ENCODE peak calls at places on chromosomes 12 and 14, in eight cellular contexts. O, X, L, E, H, Q, D and P are unnamed samples.

GRCh38 chr12:129535351-129535750 is 368.5 kb downstream of the TMEM132D start:
- DNase-seq in H (no peak), X (no peak), E (no peak), L (no peak), Q (no peak), O (no peak), D (no peak), P (no peak)

GRCh38 chr14:51095854-51096823 is 1.2 kb upstream of the TRIM9 start:
- DNase-seq in Q (no peak), O (peak; percentile 67), E (no peak), H (peak; percentile 5), D (no peak), L (peak; percentile 28), X (peak; percentile 83), P (peak; percentile 76)

GRCh38 chr12:78853231-78853630 is 11.3 kb upstream of the SYT1 start:
- DNase-seq in L (no peak), E (no peak), H (no peak), Q (no peak), O (no peak), X (no peak), D (no peak), P (no peak)

GRCh38 chr12:98592825-98593322 is 612 bp upstream of the SLC25A3 start:
- DNase-seq in Q (no peak), D (no peak), L (no peak), H (no peak), X (no peak), E (no peak), O (no peak), P (no peak)

GRCh38 chr12:20507711-20508110 is 139.4 kb downstream of the PDE3A start:
- DNase-seq in Q (no peak), O (no peak), H (no peak), L (no peak), D (no peak), X (no peak), E (no peak), P (no peak)

GRCh38 chr12:58087428-58088117 is 146.2 kb downstream of the ATP23 start:
- DNase-seq in O (no peak), D (peak; percentile 74), L (no peak), X (no peak), E (no peak), H (no peak), Q (no peak), P (no peak)

GRCh38 chr14:73802431-73803188 is 49.0 kb upstream of the PTGR2 start:
- DNase-seq in H (no peak), E (no peak), Q (no peak), O (peak; percentile 83), L (no peak), X (no peak), D (no peak), P (no peak)

GRCh38 chr12:34236073-34236472 is 213.8 kb downstream of the ALG10 start:
- DNase-seq in X (no peak), Q (no peak), D (no peak), L (no peak), O (no peak), H (no peak), E (no peak), P (no peak)

GRCh38 chr14:85528882-85529585 is 910 bp upstream of the FLRT2 start:
- DNase-seq in D (no peak), Q (no peak), O (peak; percentile 69), X (no peak), L (no peak), E (no peak), H (no peak), P (no peak)

GRCh38 chr12:57240069-57240921 is 10.7 kb downstream of the STAC3 start:
- DNase-seq in O (peak; percentile 49), Q (no peak), H (no peak), X (peak; percentile 77), L (no peak), E (no peak), D (no peak), P (no peak)

GRCh38 chr12:34033628-34034296 is 11.5 kb downstream of the ALG10 start:
- DNase-seq in H (no peak), L (no peak), X (no peak), Q (no peak), E (no peak), D (no peak), O (peak; percentile 35), P (no peak)

GRCh38 chr12:119593578-119594398 is at the start of gene TMEM233:
- DNase-seq in E (no peak), X (no peak), L (no peak), D (peak; percentile 85), O (no peak), H (peak; percentile 10), Q (no peak), P (no peak)

GRCh38 chr12:3972576-3972975 is 99.4 kb upstream of the PARP11 start:
- DNase-seq in E (no peak), D (no peak), Q (no peak), O (no peak), X (no peak), H (no peak), L (no peak), P (no peak)

GRCh38 chr12:24997496-24997895 is 48.6 kb upstream of the BCAT1 start:
- DNase-seq in O (no peak), H (no peak), D (no peak), E (no peak), Q (no peak), X (no peak), L (no peak), P (no peak)

GRCh38 chr14:55281316-55281839 is 10.2 kb downstream of the FBXO34 start:
- DNase-seq in X (no peak), O (no peak), E (no peak), Q (no peak), H (no peak), D (no peak), L (no peak), P (no peak)

GRCh38 chr12:75315518-75315917 is 14.6 kb downstream of the CAPS2 start:
- DNase-seq in D (no peak), L (no peak), X (no peak), Q (peak; percentile 34), E (no peak), H (no peak), O (peak; percentile 2), P (peak; percentile 30)

GRCh38 chr12:50224026-50224692 is 57.0 kb upstream of the CERS5 start:
- DNase-seq in L (no peak), E (no peak), D (no peak), Q (no peak), O (peak; percentile 84), X (no peak), H (no peak), P (no peak)

DNA sequence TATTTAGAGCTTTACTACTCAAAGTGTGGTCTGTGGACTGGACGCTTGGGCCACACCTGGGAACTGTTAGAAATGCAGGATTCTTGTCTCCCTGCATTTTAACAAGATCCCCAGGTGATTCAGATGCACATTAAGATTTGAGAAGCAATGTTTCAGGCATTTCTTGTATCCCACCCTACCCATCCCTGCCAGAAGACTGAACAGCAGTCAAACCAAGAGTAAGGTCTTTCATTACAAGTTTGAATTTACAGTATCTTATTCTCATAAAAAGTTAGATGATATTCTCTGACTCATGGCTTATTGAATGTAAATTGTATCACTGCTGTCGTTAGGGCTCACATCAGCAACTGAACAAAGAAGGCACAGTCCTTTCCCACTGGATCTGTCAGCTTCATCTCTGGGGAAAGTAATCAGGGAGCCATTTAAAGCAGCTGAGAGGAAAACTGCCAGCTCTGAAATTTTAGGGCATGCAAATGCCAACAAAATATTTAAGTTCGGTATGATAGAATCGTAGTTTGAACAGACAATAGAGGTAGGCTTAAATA is 141.1 kb downstream of the AKAP6 start:
- DNase-seq in X (no peak), O (peak; percentile 33), Q (no peak), D (no peak), H (no peak), L (no peak), E (no peak), P (no peak)
- TF ChIP-seq CTCF in X (no peak), O (no peak), Q (no peak), D (no peak), H (no peak), L (no peak), E (no peak), P (no peak)

GRCh38 chr14:68173227-68173972 is 353.8 kb downstream of the RAD51B start:
- DNase-seq in H (no peak), D (no peak), E (no peak), O (no peak), Q (no peak), L (no peak), X (no peak), P (peak; percentile 84)
- H3K4me3 ChIP-seq in H (no peak overlapping the region), D (no peak overlapping the region), E (no peak overlapping the region), O (no peak overlapping the region), Q (no peak overlapping the region), L (no peak overlapping the region), X (no peak overlapping the region), P (no peak overlapping the region)

DNA sequence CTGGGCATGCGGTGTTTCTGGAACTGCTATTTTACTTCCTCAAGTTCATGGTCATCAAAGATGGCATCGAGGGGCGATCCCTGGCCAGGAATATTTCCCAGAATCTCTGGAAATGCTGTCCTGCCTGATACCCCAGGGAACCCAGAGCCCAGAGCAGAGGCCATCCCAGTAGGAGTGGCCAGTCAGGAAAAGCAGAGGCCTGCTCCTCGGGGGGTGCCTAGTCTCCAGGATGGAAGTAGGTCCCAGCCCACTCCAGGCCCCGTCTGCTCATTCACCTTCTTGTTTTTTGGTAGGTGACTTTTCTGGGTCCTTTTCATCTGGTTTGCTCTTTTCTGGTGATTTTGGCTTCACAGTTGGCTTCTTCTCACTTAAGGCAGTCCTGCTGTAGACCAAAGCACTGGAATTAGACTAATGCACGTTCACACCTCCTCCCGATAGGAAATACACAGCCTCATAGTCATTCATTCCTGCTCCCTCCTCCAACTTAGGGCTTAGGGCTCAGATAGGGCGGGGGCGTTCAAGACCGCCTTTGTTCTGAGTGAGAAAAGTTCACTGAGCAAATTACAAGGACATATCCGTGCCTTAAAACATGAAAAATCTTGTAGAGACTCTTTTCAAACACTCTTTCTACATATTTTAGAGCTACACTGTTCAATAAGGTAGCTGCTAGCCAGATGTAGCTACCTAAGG is 51.1 kb downstream of the TRAFD1 start:
- DNase-seq in D (no peak), X (peak; percentile 33), Q (no peak), H (no peak), O (no peak), L (no peak), E (no peak), P (no peak)
- TF ChIP-seq CTCF in D (no peak), X (no peak), Q (no peak), H (no peak), O (no peak), L (no peak), E (no peak), P (no peak)

GRCh38 chr12:51388826-51389225 is 2.4 kb downstream of the GALNT6 start:
- DNase-seq in Q (no peak), X (no peak), L (no peak), O (no peak), H (no peak), E (no peak), D (no peak), P (no peak)

GRCh38 chr12:51391047-51391837 is at the start of gene GALNT6:
- DNase-seq in D (no peak), L (no peak), Q (no peak), H (peak; percentile 20), O (no peak), E (no peak), X (no peak), P (no peak)

GRCh38 chr12:51389302-51389999 is 1.8 kb downstream of the GALNT6 start:
- DNase-seq in D (no peak), Q (no peak), O (peak; percentile 80), L (no peak), X (no peak), E (peak; percentile 54), H (no peak), P (no peak)

GRCh38 chr12:51392556-51393237 is 1.5 kb upstream of the GALNT6 start:
- DNase-seq in D (no peak), O (no peak), L (no peak), H (no peak), E (no peak), X (no peak), Q (no peak), P (no peak)

GRCh38 chr12:51390457-51391046 is 654 bp downstream of the GALNT6 start:
- DNase-seq in D (no peak), O (no peak), X (no peak), Q (no peak), L (no peak), H (no peak), E (no peak), P (no peak)
- H3K4me3 ChIP-seq in D (peak overlapping the region; percentile 54), O (peak overlapping the region; percentile 62), X (no peak overlapping the region), Q (peak overlapping the region; percentile 42), L (peak overlapping the region; percentile 86), H (peak overlapping the region; percentile 62), E (peak overlapping the region; percentile 51), P (peak overlapping the region; percentile 71)